ENCODE peak calls at places on chromosomes 1 and 21, in ten cellular contexts. I is cardiac muscle cell; B is astrocyte of the spinal cord; M is left lung; K is neural progenitor cell; L is CD4-positive, alpha-beta T cell; V is fibroblast of mammary gland; P is AG04450; F is nephron progenitor cell; Z is suprapubic skin. D is an unnamed sample.

GRCh38 chr1:10899490-10900264 is 103.2 kb upstream of the CASZ1 start:
- DNase-seq in I (no peak), B (no peak), M (no peak), K (no peak), L (no peak), V (peak), P (no peak), F (no peak), Z (peak), D (no peak)

GRCh38 chr1:86395771-86396502 is at the start of gene ODF2L:
- DNase-seq in I (peak), B (peak), M (peak), K (peak), L (peak), V (peak), P (peak), F (peak), Z (peak), D (peak)

GRCh38 chr1:41390171-41390570 is 28.9 kb downstream of the FOXO6 start:
- DNase-seq in I (no peak), B (no peak), M (no peak), K (no peak), L (no peak), V (no peak), P (no peak), F (no peak), Z (no peak), D (no peak)

GRCh38 chr1:103106426-103107321 is 1.6 kb downstream of the COL11A1 start:
- DNase-seq in I (peak), B (peak), M (peak), K (peak), L (no peak), V (peak), P (no peak), F (peak), Z (peak), D (peak)

GRCh38 chr1:115076384-115076906 is 12.9 kb downstream of the TSPAN2 start:
- DNase-seq in I (peak), B (no peak), M (no peak), K (no peak), L (no peak), V (peak), P (no peak), F (no peak), Z (no peak), D (no peak)

GRCh38 chr1:164591858-164592257 is 32.9 kb downstream of the PBX1 start:
- DNase-seq in I (peak), B (peak), M (no peak), K (no peak), L (no peak), V (peak), P (no peak), F (peak), Z (no peak), D (no peak)

GRCh38 chr1:33517596-33518250 is 45.3 kb downstream of the ZSCAN20 start:
- DNase-seq in I (no peak), B (no peak), M (no peak), K (no peak), L (no peak), V (peak), P (peak), F (peak), Z (no peak), D (no peak)

GRCh38 chr21:25708467-25709065 is 26.1 kb downstream of the ATP5PF start:
- DNase-seq in I (peak), B (peak), M (no peak), K (peak), L (peak), V (peak), P (peak), F (peak), Z (no peak), D (no peak)

GRCh38 chr1:154087574-154087973 is 67.3 kb downstream of the NUP210L start:
- DNase-seq in I (no peak), B (no peak), M (no peak), K (no peak), L (no peak), V (no peak), P (no peak), F (no peak), Z (no peak), D (no peak)

GRCh38 chr1:50981741-50982140 is 11.7 kb downstream of the CDKN2C start:
- DNase-seq in I (no peak), B (no peak), M (no peak), K (no peak), L (no peak), V (peak), P (no peak), F (no peak), Z (no peak), D (no peak)

GRCh38 chr1:44240802-44241671 is 27.8 kb downstream of the DMAP1 start:
- DNase-seq in I (no peak), B (no peak), M (peak), K (no peak), L (no peak), V (no peak), P (no peak), F (no peak), Z (no peak), D (no peak)

GRCh38 chr1:110111081-110111480 is 1.2 kb upstream of the UBL4B start:
- DNase-seq in I (no peak), B (no peak), M (no peak), K (no peak), L (no peak), V (no peak), P (no peak), F (no peak), Z (no peak), D (no peak)

GRCh38 chr1:110112143-110112542 is at the start of gene UBL4B:
- DNase-seq in I (no peak), B (no peak), M (no peak), K (no peak), L (no peak), V (no peak), P (no peak), F (no peak), Z (no peak), D (no peak)

GRCh38 chr1:110102081-110102480 is 10.2 kb upstream of the UBL4B start:
- DNase-seq in I (peak), B (no peak), M (no peak), K (no peak), L (no peak), V (no peak), P (no peak), F (no peak), Z (no peak), D (no peak)

GRCh38 chr1:110107867-110108469 is 4.3 kb upstream of the UBL4B start:
- DNase-seq in I (no peak), B (no peak), M (no peak), K (no peak), L (no peak), V (peak), P (no peak), F (no peak), Z (no peak), D (no peak)

DNA sequence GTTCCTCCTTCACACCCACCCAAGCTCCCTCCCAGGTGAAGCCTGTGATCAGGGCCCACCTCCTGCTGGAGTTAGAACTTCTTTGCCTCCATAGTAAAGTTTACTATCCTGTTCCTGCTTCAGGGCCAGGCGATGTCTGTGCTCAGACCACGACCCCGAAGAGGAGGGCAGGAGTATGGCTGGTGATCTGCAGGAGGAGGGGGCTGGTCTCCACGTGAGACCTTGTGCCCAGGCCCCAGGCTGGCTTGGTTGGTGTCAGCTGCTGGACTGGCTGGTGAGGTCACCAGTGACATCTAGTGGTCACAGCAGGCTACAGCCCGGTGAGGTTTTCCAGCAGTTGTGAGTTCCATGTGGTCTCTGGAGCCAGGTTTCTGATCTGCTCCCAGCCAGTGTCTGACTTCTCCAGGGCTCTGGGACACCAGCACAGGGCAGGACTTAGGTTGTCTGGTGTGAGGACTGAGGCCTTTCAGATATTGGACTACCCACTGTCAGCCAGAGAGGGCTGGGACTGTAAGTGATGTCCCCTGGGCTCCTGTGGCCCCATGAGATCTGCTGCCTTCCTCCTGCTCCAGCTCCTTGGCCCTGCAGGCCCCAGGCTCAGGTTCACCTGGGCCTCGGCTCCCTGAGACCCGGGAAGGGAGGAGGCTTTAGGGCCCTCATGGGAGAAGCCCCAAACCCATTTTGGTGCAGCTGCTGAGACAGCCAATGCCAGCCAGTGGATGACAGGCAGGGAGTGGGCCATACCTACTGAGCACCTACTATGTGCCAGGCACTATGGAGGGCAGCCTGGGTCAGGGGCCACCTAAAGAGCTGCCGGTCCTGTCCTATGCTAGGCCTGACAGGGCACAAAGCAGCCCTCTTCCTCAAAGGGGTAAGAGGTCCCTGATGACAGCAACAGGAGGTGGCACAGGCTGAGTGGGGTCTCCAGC is 6.0 kb upstream of the UBL4B start:
- DNase-seq in I (peak), B (peak), M (no peak), K (peak), L (peak), V (peak), P (peak), F (peak), Z (peak), D (peak)
- TF ChIP-seq CTCF in I (peak), B (peak), M (peak), K (peak), L (peak), V (peak), P (peak), F (peak), Z (peak), D (peak)

GRCh38 chr1:182574156-182574555 is 14.9 kb downstream of the RNASEL start:
- DNase-seq in I (no peak), B (no peak), M (no peak), K (no peak), L (no peak), V (no peak), P (no peak), F (no peak), Z (no peak), D (no peak)

GRCh38 chr1:182580736-182581135 is 8.3 kb downstream of the RNASEL start:
- DNase-seq in I (no peak), B (no peak), M (no peak), K (peak), L (no peak), V (no peak), P (no peak), F (no peak), Z (no peak), D (no peak)

GRCh38 chr1:182570611-182570970 is 18.5 kb downstream of the RNASEL start:
- DNase-seq in I (no peak), B (no peak), M (no peak), K (no peak), L (no peak), V (no peak), P (no peak), F (no peak), Z (no peak), D (no peak)

GRCh38 chr1:182569939-182570610 is 19.0 kb downstream of the RNASEL start:
- DNase-seq in I (no peak), B (no peak), M (no peak), K (no peak), L (no peak), V (no peak), P (no peak), F (no peak), Z (no peak), D (no peak)

DNA sequence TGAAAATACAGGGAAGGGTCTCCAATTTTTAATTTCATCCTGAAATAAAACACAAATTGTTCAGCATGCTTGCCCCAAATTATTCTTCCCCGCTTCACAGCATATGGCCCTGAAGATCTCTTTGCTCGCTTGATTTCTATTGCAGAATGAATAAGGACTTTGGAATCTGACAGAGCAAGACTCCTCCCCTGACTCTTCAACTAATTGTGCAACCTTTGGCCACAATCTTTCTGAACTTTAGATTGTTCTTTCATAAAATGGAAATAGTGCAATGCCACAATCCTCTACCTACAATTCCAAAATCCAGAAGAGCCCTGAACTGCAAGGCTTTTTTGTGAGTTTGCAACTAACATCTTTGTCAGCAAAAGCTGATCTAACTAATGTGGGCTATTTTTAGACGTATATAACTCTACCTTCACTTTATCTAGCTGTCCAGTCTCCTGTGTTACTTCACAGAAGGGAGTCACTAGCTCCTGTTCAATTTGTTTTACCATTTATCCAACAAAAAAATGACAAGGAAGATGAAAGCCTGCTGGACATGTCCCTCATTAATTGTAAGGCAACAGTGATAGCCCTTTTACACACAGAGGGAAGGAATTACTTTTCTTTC is 13.4 kb downstream of the RNASEL start:
- DNase-seq in I (peak), B (peak), M (no peak), K (no peak), L (no peak), V (peak), P (peak), F (no peak), Z (no peak), D (no peak)
- TF ChIP-seq CTCF in I (no peak), B (no peak), M (no peak), K (no peak), L (no peak), V (no peak), P (no peak), F (no peak), Z (no peak), D (no peak)

DNA sequence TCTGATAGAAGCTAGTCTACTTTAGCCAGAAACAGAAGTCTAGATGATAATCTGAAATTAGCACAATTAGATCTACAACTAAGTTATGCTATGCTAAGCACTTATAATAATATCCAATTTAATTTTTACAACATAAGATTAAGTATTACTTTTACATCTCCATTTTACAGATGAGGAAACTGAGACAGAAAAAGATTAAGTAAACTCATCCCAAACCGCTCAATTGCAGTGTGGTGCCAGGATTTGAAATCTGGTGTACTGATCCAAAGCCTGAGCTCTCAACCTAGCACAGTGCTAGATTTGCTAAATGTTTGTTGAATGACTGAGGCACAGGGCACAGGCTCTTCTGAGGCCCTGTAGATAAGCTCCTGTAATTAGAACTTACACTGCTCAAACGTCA is 13.8 kb downstream of the KNCN start:
- DNase-seq in I (no peak), B (no peak), M (no peak), K (no peak), L (no peak), V (no peak), P (no peak), F (no peak), Z (no peak), D (no peak)
- TF ChIP-seq CTCF in I (no peak), B (no peak), M (no peak), K (no peak), L (no peak), V (no peak), P (no peak), F (no peak), Z (no peak), D (no peak)

GRCh38 chr1:75423616-75424015 is 187.3 kb downstream of the SLC44A5 start:
- DNase-seq in I (no peak), B (no peak), M (no peak), K (peak), L (no peak), V (no peak), P (no peak), F (no peak), Z (no peak), D (no peak)

GRCh38 chr1:75423136-75423535 is 187.8 kb downstream of the SLC44A5 start:
- DNase-seq in I (no peak), B (no peak), M (no peak), K (no peak), L (no peak), V (no peak), P (no peak), F (no peak), Z (no peak), D (no peak)

GRCh38 chr1:75425001-75425400 is 185.9 kb downstream of the SLC44A5 start:
- DNase-seq in I (no peak), B (no peak), M (no peak), K (no peak), L (no peak), V (no peak), P (no peak), F (no peak), Z (no peak), D (no peak)

GRCh38 chr1:75430526-75430925 is 180.4 kb downstream of the SLC44A5 start:
- DNase-seq in I (no peak), B (peak), M (no peak), K (no peak), L (no peak), V (no peak), P (no peak), F (no peak), Z (no peak), D (no peak)

DNA sequence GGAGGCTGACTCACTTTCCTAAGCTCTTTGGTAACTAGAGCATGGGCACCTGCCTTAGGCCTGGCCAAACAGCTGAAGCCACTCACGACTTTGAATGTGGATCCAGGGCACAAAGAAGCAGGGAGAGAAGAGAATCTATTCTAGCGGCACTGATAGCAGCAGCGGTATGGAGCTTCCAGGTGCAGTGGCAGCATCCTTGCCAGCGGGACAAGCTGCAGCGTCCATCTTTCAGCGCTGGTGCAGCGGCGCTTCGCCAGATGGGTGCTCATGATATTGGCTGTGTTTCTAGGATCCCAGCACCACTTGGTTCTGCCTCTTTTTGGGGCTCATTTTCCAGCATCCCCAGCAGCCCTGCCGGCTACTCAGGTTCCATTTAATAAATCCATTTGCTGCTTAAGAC is 184.2 kb downstream of the SLC44A5 start:
- DNase-seq in I (no peak), B (no peak), M (peak), K (no peak), L (no peak), V (no peak), P (no peak), F (no peak), Z (no peak), D (no peak)
- TF ChIP-seq CTCF in I (no peak), B (no peak), M (no peak), K (no peak), L (no peak), V (no peak), P (no peak), F (no peak), Z (no peak), D (no peak)

GRCh38 chr1:90550616-90551406 is 166.3 kb downstream of the BARHL2 start:
- DNase-seq in I (no peak), B (no peak), M (no peak), K (peak), L (no peak), V (no peak), P (no peak), F (no peak), Z (no peak), D (no peak)
- TF ChIP-seq CTCF in I (no peak), B (no peak), M (no peak), K (peak), L (no peak), V (no peak), P (no peak), F (no peak), Z (no peak), D (peak)

GRCh38 chr1:94634977-94635416 is 93.4 kb upstream of the F3 start:
- DNase-seq in I (no peak), B (no peak), M (no peak), K (no peak), L (no peak), V (peak), P (no peak), F (no peak), Z (no peak), D (no peak)
- TF ChIP-seq CTCF in I (no peak), B (peak), M (no peak), K (no peak), L (no peak), V (peak), P (peak), F (no peak), Z (no peak), D (peak)